ENCODE peak calls at places on chromosome 3, in seven cellular contexts. U is A673, V is fibroblast of lung, E is MM.1S, Q is neural progenitor cell, C is astrocyte, Y is hepatocyte. G is an unnamed sample.

GRCh38 chr3:37243811-37244748 is 69.7 kb upstream of the LRRFIP2 start:
- DNase-seq in U (peak; percentile 47), V (peak; percentile 81), Q (peak; percentile 89), E (peak; percentile 43), C (peak; percentile 74), Y (peak; percentile 88), G (no peak)

GRCh38 chr3:27900316-27900715 is 178.2 kb upstream of the EOMES start:
- DNase-seq in Q (no peak), U (no peak), Y (no peak), C (no peak), V (no peak), E (no peak), G (no peak)

GRCh38 chr3:184110316-184110725 is 13.5 kb downstream of the HTR3E start:
- DNase-seq in E (no peak), C (peak; percentile 51), V (peak; percentile 68), Q (peak; percentile 3), U (no peak), Y (no peak), G (no peak)

GRCh38 chr3:29864809-29865208 is 583.9 kb downstream of the RBMS3 start:
- DNase-seq in V (no peak), E (no peak), U (no peak), C (no peak), Y (no peak), Q (no peak), G (no peak)

GRCh38 chr3:62686486-62686885 is 188.7 kb downstream of the CADPS start:
- DNase-seq in E (no peak), U (no peak), Y (no peak), V (peak; percentile 10), Q (no peak), C (peak; percentile 7), G (no peak)

GRCh38 chr3:165895919-165896318 is 58.7 kb upstream of the BCHE start:
- DNase-seq in E (peak; percentile 39), C (no peak), U (peak; percentile 49), V (no peak), Q (peak; percentile 90), Y (peak; percentile 48), G (peak; percentile 20)

GRCh38 chr3:120894285-120894684 is 13.7 kb upstream of the STXBP5L start:
- DNase-seq in V (peak; percentile 75), E (no peak), U (no peak), C (peak; percentile 66), Y (peak; percentile 17), Q (peak; percentile 3), G (no peak)

GRCh38 chr3:56754753-56755365 is 46.9 kb downstream of the ARHGEF3 start:
- DNase-seq in Q (no peak), E (peak; percentile 32), U (no peak), C (no peak), V (no peak), Y (no peak), G (no peak)

GRCh38 chr3:131699001-131699400 is 196.2 kb upstream of the MRPL3 start:
- DNase-seq in U (no peak), Q (no peak), V (peak; percentile 51), Y (no peak), C (peak; percentile 34), E (no peak), G (no peak)

GRCh38 chr3:36991147-36991546 is 1.8 kb downstream of the EPM2AIP1 start:
- DNase-seq in U (no peak), Y (no peak), Q (no peak), E (no peak), V (no peak), C (no peak), G (no peak)

GRCh38 chr3:143674100-143674968 is 173.9 kb downstream of the SLC9A9 start:
- DNase-seq in Y (peak; percentile 83), U (peak; percentile 83), C (peak; percentile 23), E (peak; percentile 82), V (peak; percentile 54), Q (peak; percentile 74), G (peak; percentile 56)

GRCh38 chr3:127175272-127175671 is 17.7 kb upstream of the PRR23E start:
- DNase-seq in E (no peak), C (no peak), U (no peak), V (no peak), Q (no peak), Y (no peak), G (no peak)

GRCh38 chr3:9780451-9780797 is 10.7 kb upstream of the CAMK1 start:
- DNase-seq in U (no peak), Q (no peak), C (no peak), E (no peak), Y (no peak), V (no peak), G (no peak)

GRCh38 chr3:49668861-49669260 is 5.3 kb upstream of the APEH start:
- DNase-seq in Q (no peak), Y (peak; percentile 32), V (peak; percentile 65), E (no peak), U (no peak), C (peak; percentile 41), G (no peak)

GRCh38 chr3:101279765-101280385 is 40.5 kb downstream of the IMPG2 start:
- DNase-seq in E (no peak), V (peak; percentile 53), C (peak; percentile 40), Q (no peak), Y (no peak), U (peak; percentile 21), G (no peak)

GRCh38 chr3:64267774-64268604 is 42.7 kb upstream of the PRICKLE2 start:
- DNase-seq in U (no peak), Q (peak; percentile 80), V (peak; percentile 80), Y (peak; percentile 73), C (peak; percentile 70), E (no peak), G (no peak)

GRCh38 chr3:13009132-13009945 is 63.9 kb downstream of the IQSEC1 start:
- DNase-seq in V (no peak), Q (no peak), Y (no peak), E (peak; percentile 89), U (no peak), C (no peak), G (no peak)

GRCh38 chr3:171415070-171415469 is 45.1 kb downstream of the TNIK start:
- DNase-seq in Y (no peak), C (peak; percentile 92), Q (no peak), U (no peak), E (no peak), V (peak; percentile 93), G (no peak)

GRCh38 chr3:150330872-150331271 is 77.2 kb upstream of the TSC22D2 start:
- DNase-seq in U (no peak), Q (no peak), C (no peak), Y (peak; percentile 29), V (no peak), E (no peak), G (no peak)

GRCh38 chr3:47000198-47000815 is 20.8 kb downstream of the NBEAL2 start:
- DNase-seq in Y (no peak), U (no peak), C (no peak), E (no peak), Q (no peak), V (no peak), G (no peak)

GRCh38 chr3:149657458-149657795 is 398 bp downstream of the WWTR1 start:
- DNase-seq in Q (peak; percentile 51), C (peak; percentile 42), E (no peak), U (peak; percentile 78), Y (peak; percentile 80), V (peak; percentile 63), G (no peak)

GRCh38 chr3:170162630-170163029 is 18.9 kb downstream of the PHC3 start:
- DNase-seq in E (no peak), U (no peak), V (peak; percentile 71), Y (no peak), C (peak; percentile 66), Q (no peak), G (no peak)

GRCh38 chr3:74613566-74613965 is 893 bp downstream of the CNTN3 start:
- DNase-seq in C (no peak), Q (peak; percentile 23), E (no peak), Y (no peak), V (no peak), U (no peak), G (no peak)

GRCh38 chr3:1908651-1909445 is 189.8 kb upstream of the CNTN4 start:
- DNase-seq in E (no peak), Y (no peak), U (no peak), C (no peak), V (no peak), Q (no peak), G (no peak)

GRCh38 chr3:12507871-12508281 is 23.6 kb downstream of the TSEN2 start:
- DNase-seq in V (peak; percentile 73), C (peak; percentile 54), U (no peak), E (no peak), Q (no peak), Y (peak; percentile 13), G (no peak)

GRCh38 chr3:192957441-192957951 is 39.8 kb upstream of the MB21D2 start:
- DNase-seq in C (peak; percentile 91), Y (peak; percentile 47), Q (no peak), E (no peak), V (peak; percentile 90), U (peak; percentile 55), G (peak; percentile 48)
- H3K4me3 ChIP-seq in C (peak overlapping the region; percentile 7), Y (no peak overlapping the region), Q (no peak overlapping the region), E (no peak overlapping the region), V (peak overlapping the region; percentile 49), U (no peak overlapping the region), G (no peak overlapping the region)

GRCh38 chr3:185915642-185916041 is 22.2 kb downstream of the TRA2B start:
- DNase-seq in V (no peak), U (no peak), Y (no peak), E (no peak), C (no peak), Q (no peak), G (no peak)
- TF ChIP-seq EZH2 in V (no peak), U (no peak), Y (no peak), E (no peak), C (no peak), Q (no peak), G (no peak)

DNA sequence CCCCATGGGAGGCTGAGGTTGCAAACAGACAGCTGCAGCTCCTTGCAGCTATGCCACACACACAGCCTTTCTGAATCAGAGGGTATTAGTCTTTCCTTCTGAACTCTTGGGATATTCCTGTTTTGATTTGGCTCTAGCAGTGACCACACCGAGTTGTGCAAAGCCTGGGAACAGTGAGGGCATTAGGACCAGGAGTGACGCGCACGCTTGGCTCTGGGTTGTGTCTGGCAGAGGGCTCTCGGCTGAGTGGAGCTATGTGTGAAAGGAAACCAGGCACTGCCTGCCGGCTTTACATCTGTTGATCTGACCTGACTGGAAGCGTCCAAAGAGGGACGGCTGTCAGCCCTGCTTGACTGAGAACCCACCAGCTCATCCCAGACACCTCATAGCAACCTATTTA is at the start of gene GALNT15:
- DNase-seq in C (peak; percentile 98), Y (peak; percentile 76), Q (peak; percentile 25), U (no peak), E (no peak), V (peak; percentile 97), G (no peak)
- H3K4me3 ChIP-seq in C (peak within 1 kb of the TSS; percentile 0), Y (no peak within 1 kb of the TSS), Q (no peak within 1 kb of the TSS), U (no peak within 1 kb of the TSS), E (no peak within 1 kb of the TSS), V (peak within 1 kb of the TSS; percentile 54), G (no peak within 1 kb of the TSS)

DNA sequence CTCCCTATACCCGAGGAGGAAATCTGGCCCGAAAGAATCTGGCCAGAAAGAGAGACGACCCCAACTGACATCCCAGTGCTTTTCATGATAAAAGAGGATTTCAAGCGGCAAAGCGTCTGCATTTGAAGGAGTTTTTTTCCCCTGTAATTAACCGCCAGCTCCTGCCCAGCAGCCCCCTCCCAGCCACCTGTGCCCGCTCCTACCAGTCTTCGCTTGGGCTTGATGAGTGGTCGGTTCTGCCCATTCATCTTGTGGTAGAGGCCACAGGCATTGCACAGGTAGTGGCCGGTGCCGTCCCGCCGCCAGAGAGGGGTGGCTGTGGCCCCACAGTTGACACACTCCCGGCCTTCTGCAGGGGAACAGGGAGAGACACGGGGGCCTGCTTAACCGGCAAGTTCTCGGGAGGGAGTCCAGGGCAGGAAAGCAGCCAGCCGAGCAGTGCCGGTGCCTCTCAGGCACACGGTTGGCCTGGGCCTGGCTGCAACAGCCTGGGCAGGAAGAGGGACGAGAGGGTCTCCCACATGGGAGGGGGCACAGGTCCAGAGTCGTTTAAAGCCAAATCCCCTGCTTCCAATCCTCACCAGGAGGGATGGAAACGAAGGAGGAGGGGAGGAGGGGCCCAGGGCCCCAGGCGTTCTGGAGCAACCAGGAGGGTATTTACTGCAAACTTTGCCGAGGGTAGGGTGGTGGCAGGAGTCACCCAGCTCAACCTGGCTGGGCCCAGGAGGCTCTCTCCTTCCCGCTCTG is 9.2 kb downstream of the GATA2 start:
- DNase-seq in U (no peak), Q (peak; percentile 63), Y (no peak), V (peak; percentile 33), E (no peak), C (no peak), G (no peak)
- TF ChIP-seq EZH2 in U (no peak), Q (peak; percentile 0), Y (peak; percentile 77), V (no peak), E (no peak), C (peak; percentile 69), G (no peak)

G was measured in SK-N-MC.